ENCODE peak calls at places on chromosomes 7 and 10, in five cellular contexts. Z is GM12892, V is K562, R is smooth muscle cell of the brain vasculature, Q is colonic mucosa. J is an unnamed sample.

GRCh38 chr7:133948588-133948987 is 178.6 kb upstream of the LRGUK start:
- DNase-seq in Z (no peak), V (no peak), R (no peak), Q (no peak), J (no peak)

GRCh38 chr10:110619514-110619913 is 24.6 kb upstream of the RBM20 start:
- DNase-seq in Z (no peak), V (no peak), R (no peak), Q (no peak), J (no peak)

GRCh38 chr7:151756076-151756731 is 120.7 kb downstream of the PRKAG2 start:
- DNase-seq in Z (no peak), V (no peak), R (no peak), Q (no peak), J (no peak)

GRCh38 chr10:69801094-69801433 is 642 bp upstream of the COL13A1 start:
- DNase-seq in Z (peak; percentile 46), V (peak; percentile 55), R (no peak), Q (peak; percentile 63), J (no peak)

GRCh38 chr10:26479766-26480492 is 41.8 kb downstream of the APBB1IP start:
- DNase-seq in Z (no peak), V (no peak), R (no peak), Q (no peak), J (no peak)

GRCh38 chr7:4631664-4632171 is 50.4 kb upstream of the FOXK1 start:
- DNase-seq in Z (no peak), V (peak; percentile 76), R (peak; percentile 82), Q (peak; percentile 81), J (peak; percentile 55)

GRCh38 chr7:72540106-72540611 is 128.0 kb upstream of the CALN1 start:
- DNase-seq in Z (no peak), V (no peak), R (no peak), Q (no peak), J (no peak)

GRCh38 chr7:101200862-101201599 is at the start of gene MOGAT3:
- DNase-seq in Z (no peak), V (peak; percentile 65), R (no peak), Q (peak; percentile 95), J (peak; percentile 78)

GRCh38 chr10:23439452-23439919 is 611 bp downstream of the OTUD1 start:
- DNase-seq in Z (no peak), V (peak; percentile 38), R (no peak), Q (no peak), J (no peak)

GRCh38 chr7:158320328-158320727 is 267.3 kb downstream of the PTPRN2 start:
- DNase-seq in Z (no peak), V (no peak), R (no peak), Q (no peak), J (no peak)

GRCh38 chr10:62640386-62640785 is 164.1 kb upstream of the ADO start:
- DNase-seq in Z (no peak), V (no peak), R (no peak), Q (no peak), J (no peak)

GRCh38 chr7:77337456-77337990 is 78.6 kb downstream of the GSAP start:
- DNase-seq in Z (no peak), V (no peak), R (no peak), Q (no peak), J (no peak)

GRCh38 chr7:101519324-101520017 is 109.6 kb downstream of the MYL10 start:
- DNase-seq in Z (no peak), V (no peak), R (no peak), Q (no peak), J (no peak)

GRCh38 chr7:44712012-44712411 is 36.6 kb upstream of the ZMIZ2 start:
- DNase-seq in Z (no peak), V (peak; percentile 26), R (no peak), Q (no peak), J (no peak)

GRCh38 chr10:80614576-80615416 is 77.1 kb downstream of the SH2D4B start:
- DNase-seq in Z (no peak), V (no peak), R (no peak), Q (no peak), J (peak; percentile 37)

GRCh38 chr10:30270247-30270646 is 78.8 kb downstream of the MTPAP start:
- DNase-seq in Z (no peak), V (no peak), R (no peak), Q (no peak), J (no peak)

GRCh38 chr7:82210422-82211184 is 233.0 kb downstream of the CACNA2D1 start:
- DNase-seq in Z (no peak), V (no peak), R (no peak), Q (no peak), J (no peak)

GRCh38 chr7:44962483-44963251 is 16.1 kb downstream of the MYO1G start:
- DNase-seq in Z (no peak), V (no peak), R (no peak), Q (no peak), J (peak; percentile 43)

GRCh38 chr10:22647244-22647643 is 67.1 kb downstream of the PIP4K2A start:
- DNase-seq in Z (no peak), V (no peak), R (no peak), Q (no peak), J (no peak)